ENCODE peak calls at places on chromosomes 12 and 14, in five cellular contexts. G is IMR-90, I is left ventricle myocardium inferior, U is GM10248, L is GM23338. Y is an unnamed sample.

GRCh38 chr12:2588345-2588744 is 206.4 kb upstream of the FKBP4 start:
- DNase-seq in L (peak), I (no peak), G (no peak), U (no peak), Y (no peak)

GRCh38 chr12:56078931-56079728 is 835 bp upstream of the ERBB3 start:
- DNase-seq in G (peak), L (peak), I (peak), U (peak), Y (peak)

GRCh38 chr14:96688629-96689028 is 108.6 kb upstream of the VRK1 start:
- DNase-seq in G (no peak), I (no peak), L (peak), U (no peak), Y (no peak)

GRCh38 chr14:51208982-51209381 is 31.1 kb upstream of the TMX1 start:
- DNase-seq in L (no peak), U (no peak), G (no peak), I (no peak), Y (no peak)

GRCh38 chr12:82740129-82741000 is 53.7 kb downstream of the TMTC2 start:
- DNase-seq in L (peak), G (peak), U (no peak), I (no peak), Y (peak)

GRCh38 chr12:102512523-102512922 is 32.2 kb upstream of the IGF1 start:
- DNase-seq in G (no peak), U (no peak), L (no peak), I (no peak), Y (no peak)

GRCh38 chr12:78585132-78585531 is 279.4 kb upstream of the SYT1 start:
- DNase-seq in L (no peak), G (no peak), I (no peak), U (no peak), Y (no peak)

GRCh38 chr12:90630006-90630405 is 325.0 kb downstream of the CCER1 start:
- DNase-seq in G (peak), U (no peak), I (no peak), L (no peak), Y (no peak)

GRCh38 chr12:122895290-122895689 is 634 bp downstream of the VPS37B start:
- DNase-seq in U (no peak), I (no peak), G (no peak), L (no peak), Y (no peak)

GRCh38 chr14:67584931-67585330 is 15.1 kb downstream of the PIGH start:
- DNase-seq in G (no peak), I (no peak), U (no peak), L (no peak), Y (no peak)

GRCh38 chr12:65269603-65270002 is 8.9 kb upstream of the MSRB3 start:
- DNase-seq in L (no peak), G (no peak), I (no peak), U (no peak), Y (no peak)

GRCh38 chr14:87566986-87567385 is 426.0 kb downstream of the GALC start:
- DNase-seq in L (peak), I (no peak), G (peak), U (no peak), Y (no peak)

GRCh38 chr12:6821674-6822433 is at the start of gene GPR162:
- DNase-seq in L (peak), U (no peak), I (peak), G (peak), Y (peak)

GRCh38 chr12:120445911-120446909 is at the start of the genes GATC and TRIAP1:
- DNase-seq in U (peak), I (peak), L (peak), G (peak), Y (peak)

GRCh38 chr14:96098309-96098998 is 59.3 kb downstream of the C14orf132 start:
- DNase-seq in G (peak), I (no peak), U (no peak), L (peak), Y (no peak)

GRCh38 chr14:49972199-49972671 is 79.4 kb downstream of the ARF6 start:
- DNase-seq in U (no peak), L (no peak), G (peak), I (no peak), Y (no peak)

GRCh38 chr14:54173782-54174181 is 217.2 kb upstream of the BMP4 start:
- DNase-seq in I (no peak), G (peak), U (no peak), L (no peak), Y (no peak)

GRCh38 chr12:118377005-118377890 is 893 bp downstream of the SUDS3 start:
- DNase-seq in U (peak), L (peak), I (no peak), G (no peak), Y (no peak)

GRCh38 chr12:59808317-59808910 is 212.6 kb downstream of the SLC16A7 start:
- DNase-seq in G (peak), L (peak), I (no peak), U (peak), Y (no peak)

GRCh38 chr14:89910706-89911017 is 43.9 kb downstream of the EFCAB11 start:
- DNase-seq in G (no peak), U (no peak), I (no peak), L (no peak), Y (no peak)

GRCh38 chr14:74571901-74572828 is 39.9 kb downstream of the LTBP2 start:
- DNase-seq in L (no peak), I (no peak), U (no peak), G (peak), Y (peak)

GRCh38 chr12:85740190-85740589 is 96.0 kb downstream of the RASSF9 start:
- DNase-seq in I (no peak), G (no peak), L (no peak), U (no peak), Y (no peak)

GRCh38 chr14:105890474-105891220 is 364.3 kb downstream of the TMEM121 start:
- DNase-seq in I (peak), U (no peak), L (no peak), G (no peak), Y (no peak)

GRCh38 chr14:73591690-73592448 is at the start of gene ACOT4:
- DNase-seq in I (peak), U (peak), G (peak), L (peak), Y (no peak)

GRCh38 chr12:89793946-89794345 is 85.3 kb upstream of the ATP2B1 start:
- DNase-seq in L (no peak), G (no peak), U (no peak), I (no peak), Y (no peak)

GRCh38 chr14:25537846-25538455 is 488.0 kb upstream of the STXBP6 start:
- DNase-seq in L (peak), I (no peak), G (no peak), U (no peak), Y (no peak)

GRCh38 chr12:93805736-93806141 is 128.6 kb downstream of the CRADD start:
- DNase-seq in G (no peak), I (no peak), U (no peak), L (no peak), Y (no peak)

GRCh38 chr12:51017452-51017851 is 8.7 kb downstream of the SLC11A2 start:
- DNase-seq in I (no peak), L (no peak), G (no peak), U (no peak), Y (no peak)

GRCh38 chr12:63294327-63294632 is 143.3 kb upstream of the AVPR1A start:
- DNase-seq in I (no peak), U (no peak), L (no peak), G (peak), Y (peak)

GRCh38 chr12:110355080-110355479 is 48.4 kb downstream of the ANAPC7 start:
- DNase-seq in G (no peak), U (peak), L (peak), I (no peak), Y (peak)

GRCh38 chr14:105168496-105168978 is at the start of gene JAG2:
- DNase-seq in L (peak), U (peak), I (peak), G (no peak), Y (peak)

GRCh38 chr12:52258335-52258901 is 16.0 kb upstream of the KRT86 start:
- DNase-seq in I (no peak), L (peak), U (no peak), G (no peak), Y (no peak)

GRCh38 chr14:32230181-32230580 is 27.1 kb upstream of the RNU6-8 start:
- DNase-seq in U (no peak), L (no peak), G (peak), I (no peak), Y (no peak)
- TF ChIP-seq CTCF in U (peak), L (no peak), G (no peak), I (no peak), Y (no peak)

GRCh38 chr14:23209651-23210423 is 26.4 kb upstream of the SLC7A8 start:
- DNase-seq in G (peak), I (no peak), L (no peak), U (no peak), Y (no peak)

GRCh38 chr14:23219075-23219474 is 18.7 kb upstream of the RNF212B start:
- DNase-seq in U (no peak), L (no peak), I (no peak), G (no peak), Y (no peak)

GRCh38 chr14:23217621-23218020 is 20.1 kb upstream of the RNF212B start:
- DNase-seq in G (no peak), I (no peak), L (no peak), U (no peak), Y (no peak)

GRCh38 chr14:23217032-23217431 is 20.7 kb upstream of the RNF212B start:
- DNase-seq in U (no peak), G (no peak), I (no peak), L (peak), Y (no peak)

GRCh38 chr14:23215421-23215820 is 22.3 kb upstream of the RNF212B start:
- DNase-seq in I (no peak), G (no peak), U (no peak), L (no peak), Y (no peak)
- TF ChIP-seq CTCF in I (no peak), G (no peak), U (no peak), L (no peak), Y (no peak)

GRCh38 chr14:61726772-61727658 is 31.7 kb downstream of the HIF1A start:
- DNase-seq in I (no peak), U (no peak), G (no peak), L (no peak), Y (no peak)

GRCh38 chr14:61733972-61734371 is 28.2 kb upstream of the SNAPC1 start:
- DNase-seq in G (no peak), I (no peak), L (no peak), U (no peak), Y (no peak)

GRCh38 chr14:61736751-61737150 is 25.5 kb upstream of the SNAPC1 start:
- DNase-seq in L (no peak), G (peak), U (no peak), I (no peak), Y (no peak)

GRCh38 chr14:61730756-61731373 is 31.4 kb upstream of the SNAPC1 start:
- DNase-seq in I (no peak), U (no peak), G (no peak), L (no peak), Y (no peak)
- TF ChIP-seq CTCF in I (peak), U (peak), G (peak), L (peak), Y (peak)

GRCh38 chr14:100271247-100271939 is 32.4 kb downstream of the YY1 start:
- DNase-seq in I (no peak), L (peak), G (no peak), U (no peak), Y (no peak)
- TF ChIP-seq CTCF in I (peak), L (peak), G (peak), U (no peak), Y (peak)

DNA sequence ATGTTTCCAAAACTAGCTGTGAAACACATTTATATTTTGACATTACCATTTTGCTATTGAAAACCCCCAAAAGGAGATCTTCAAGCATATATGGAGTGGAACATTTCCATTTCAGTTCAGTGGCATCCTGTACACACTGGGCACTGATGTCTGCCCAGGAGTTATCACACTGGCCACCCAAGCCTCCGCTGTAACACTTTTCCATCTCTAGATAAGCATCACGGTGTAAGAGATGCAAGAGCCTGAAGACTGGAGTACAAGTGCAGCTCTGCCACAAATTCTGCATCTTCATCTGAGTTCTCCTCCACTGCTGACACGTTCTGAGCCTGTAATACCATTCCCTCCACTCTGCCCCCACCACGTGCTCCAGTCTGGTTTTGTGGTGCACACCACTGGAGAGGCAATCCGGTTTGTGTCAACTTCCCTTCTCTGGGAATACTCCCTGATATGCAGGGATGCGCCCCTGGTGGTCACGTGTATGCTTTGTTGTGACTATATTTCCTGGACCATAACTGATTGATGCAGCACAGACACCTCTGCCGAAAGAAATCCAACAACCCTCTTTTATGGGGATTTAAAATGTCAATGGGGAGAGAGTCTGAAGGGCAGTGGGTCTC is 12.7 kb downstream of the SPTLC2 start:
- DNase-seq in L (no peak), I (peak), G (no peak), U (no peak), Y (no peak)
- TF ChIP-seq CTCF in L (peak), I (no peak), G (no peak), U (no peak), Y (peak)

DNA sequence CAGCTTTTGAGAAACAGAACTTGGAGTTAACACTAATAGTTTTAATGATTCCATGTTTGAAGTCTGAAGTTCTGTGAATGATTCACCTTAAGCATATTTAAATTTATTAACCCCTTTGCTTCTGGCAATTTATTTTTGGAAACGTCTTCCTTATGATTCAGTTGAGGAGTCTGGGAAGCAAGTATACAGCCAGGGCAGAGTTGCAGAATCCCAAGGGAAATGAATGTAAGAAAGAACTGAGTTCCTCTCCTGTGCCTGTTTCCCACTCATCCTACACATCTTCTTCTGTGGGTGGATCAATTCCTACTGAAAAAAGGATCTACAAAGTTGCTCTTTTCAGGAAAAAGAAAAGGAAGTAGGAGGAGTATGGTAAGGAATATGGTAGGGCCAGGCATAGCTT is 108.2 kb upstream of the CCDC91 start:
- DNase-seq in L (no peak), G (peak), U (no peak), I (no peak), Y (no peak)
- TF ChIP-seq CTCF in L (no peak), G (no peak), U (no peak), I (no peak), Y (no peak)

GRCh38 chr14:80784824-80785223 is 156.7 kb downstream of the CEP128 start:
- DNase-seq in I (no peak), G (peak), U (no peak), L (no peak), Y (peak)
- TF ChIP-seq CTCF in I (peak), G (peak), U (no peak), L (no peak), Y (peak)